ENCODE peak calls at places on chromosomes 6 and 20, in six cellular contexts. S is fibroblast of lung, P is PC-9, R is astrocyte, N is K562, W is hepatocyte. L is an unnamed sample. For H3K4me1, the result is how much of the 10 kb centered on the place peaks cover.

GRCh38 chr6:170005680-170006470 is 254.5 kb downstream of the ERMARD start:
- DNase-seq in S (no peak), P (no peak), R (no peak), N (no peak), W (no peak), L (no peak)

GRCh38 chr20:20711413-20711812 is 1.0 kb downstream of the RALGAPA2 start:
- DNase-seq in S (no peak), P (no peak), R (no peak), N (no peak), W (peak), L (peak)

GRCh38 chr6:55445648-55446204 is 118.5 kb downstream of the GFRAL start:
- DNase-seq in S (peak), P (no peak), R (peak), N (peak), W (peak), L (peak)

GRCh38 chr6:141326426-141326825 is 806.3 kb upstream of the GJE1 start:
- DNase-seq in S (peak), P (peak), R (peak), N (peak), W (peak), L (peak)

GRCh38 chr6:44858998-44859397 is 469.1 kb upstream of the RUNX2 start:
- DNase-seq in S (peak), P (no peak), R (no peak), N (no peak), W (no peak), L (no peak)

GRCh38 chr6:148166339-148166949 is 176.2 kb upstream of the SASH1 start:
- DNase-seq in S (peak), P (peak), R (peak), N (peak), W (peak), L (peak)

GRCh38 chr6:155954149-155954548 is 498.5 kb upstream of the NOX3 start:
- DNase-seq in S (no peak), P (no peak), R (no peak), N (no peak), W (no peak), L (no peak)

GRCh38 chr6:113953346-113953745 is 17.6 kb downstream of the HDAC2 start:
- DNase-seq in S (peak), P (no peak), R (peak), N (no peak), W (no peak), L (peak)

GRCh38 chr6:155246825-155247224 is 17.0 kb upstream of the CLDN20 start:
- DNase-seq in S (no peak), P (no peak), R (no peak), N (no peak), W (no peak), L (no peak)

GRCh38 chr6:71194730-71195129 is 93.9 kb upstream of the OGFRL1 start:
- DNase-seq in S (peak), P (peak), R (peak), N (no peak), W (no peak), L (peak)

GRCh38 chr6:122407712-122408111 is 8.3 kb downstream of the HSF2 start:
- DNase-seq in S (no peak), P (peak), R (no peak), N (peak), W (no peak), L (no peak)

GRCh38 chr6:21536280-21536766 is 57.2 kb upstream of the SOX4 start:
- DNase-seq in S (no peak), P (no peak), R (no peak), N (no peak), W (no peak), L (no peak)

GRCh38 chr20:63048516-63049190 is 41.9 kb upstream of the BHLHE23 start:
- DNase-seq in S (no peak), P (no peak), R (no peak), N (no peak), W (no peak), L (no peak)

GRCh38 chr20:58149412-58150091 is 78.9 kb downstream of the ANKRD60 start:
- DNase-seq in S (no peak), P (peak), R (no peak), N (no peak), W (no peak), L (peak)

GRCh38 chr20:58155148-58155925 is 73.1 kb downstream of the ANKRD60 start:
- DNase-seq in S (no peak), P (no peak), R (no peak), N (no peak), W (no peak), L (no peak)

GRCh38 chr20:58150772-58151171 is 77.7 kb downstream of the ANKRD60 start:
- DNase-seq in S (no peak), P (no peak), R (no peak), N (no peak), W (peak), L (no peak)

GRCh38 chr20:58154106-58154505 is 74.3 kb downstream of the ANKRD60 start:
- DNase-seq in S (no peak), P (no peak), R (no peak), N (no peak), W (no peak), L (no peak)

DNA sequence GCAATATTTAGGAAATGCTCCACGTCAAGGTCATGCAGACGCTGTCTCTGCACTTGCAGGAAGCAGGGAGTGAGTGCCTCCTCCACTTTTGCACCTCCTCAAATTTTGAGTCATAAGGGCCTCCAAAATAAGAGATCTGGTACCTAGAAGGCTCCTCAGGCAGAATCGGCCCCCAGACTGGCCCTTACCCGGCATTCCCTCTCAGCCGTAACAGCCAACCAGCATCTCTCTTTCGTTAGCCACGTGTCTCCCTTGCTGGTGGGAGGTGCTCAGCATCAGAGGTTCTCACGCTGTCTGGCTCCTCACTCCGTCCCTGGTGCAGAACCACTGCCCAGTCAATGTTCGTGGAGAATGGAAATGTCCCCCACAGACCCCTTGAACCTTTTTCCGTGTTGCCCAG is 75.3 kb downstream of the ANKRD60 start:
- DNase-seq in S (no peak), P (no peak), R (no peak), N (no peak), W (no peak), L (no peak)
- TF ChIP-seq EZH2 in S (no peak), P (no peak), R (no peak), N (no peak), W (no peak), L (no peak)

GRCh38 chr20:4691753-4692152 is 30.0 kb upstream of the PRND start:
- DNase-seq in S (no peak), P (no peak), R (no peak), N (no peak), W (no peak), L (no peak)
- H3K4me2 ChIP-seq in S (no peak), P (peak), R (no peak), N (no peak), W (no peak), L (peak)

DNA sequence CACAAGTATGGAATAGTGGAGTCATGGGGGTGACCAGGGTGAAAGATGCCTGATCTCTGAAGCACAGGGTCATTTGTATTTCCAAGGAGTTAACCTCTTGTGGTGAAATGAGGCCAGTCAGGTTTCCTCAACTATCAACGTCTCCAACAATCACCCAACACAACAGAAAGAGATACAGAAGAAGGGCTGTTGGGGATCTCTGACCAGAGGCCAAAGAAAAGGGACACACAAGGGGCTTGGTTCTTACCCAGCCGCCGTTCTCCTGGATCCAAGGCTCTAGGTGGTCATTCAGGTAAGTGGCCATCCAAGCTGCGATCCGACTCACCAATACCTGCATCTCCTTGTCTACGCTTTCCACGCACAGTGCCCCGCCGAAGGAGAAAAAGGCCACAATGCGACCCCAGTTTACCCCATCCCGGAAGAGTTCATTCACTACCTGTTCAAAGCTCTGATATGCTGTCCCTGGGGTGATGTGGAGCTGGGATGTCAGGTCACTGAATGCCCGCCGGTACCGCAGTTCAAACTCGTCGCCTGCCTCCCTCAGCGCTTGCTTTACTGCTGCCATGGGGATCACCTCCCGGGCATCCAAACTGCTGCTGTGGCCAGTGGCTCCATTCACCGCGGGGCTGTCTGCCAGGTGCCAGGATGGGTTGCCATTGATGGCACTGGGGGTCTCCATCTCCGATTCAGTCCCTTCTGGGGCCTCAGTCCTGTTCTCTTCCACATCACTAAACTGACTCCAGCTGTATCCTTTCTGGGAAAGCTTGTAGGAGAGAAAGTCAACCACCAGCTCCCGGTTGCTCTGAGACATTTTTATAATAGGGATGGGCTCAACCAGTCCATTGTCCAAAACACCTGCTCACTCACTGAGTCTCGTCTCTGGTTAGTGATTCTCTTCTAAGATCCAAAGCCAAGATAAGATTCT is 998 bp downstream of the BCL2L1 start:
- DNase-seq in S (no peak), P (no peak), R (no peak), N (peak), W (no peak), L (no peak)
- H3K4me1 ChIP-seq in S (under half), P (under half), R (under half), N (under half), W (under half), L (under half)

DNA sequence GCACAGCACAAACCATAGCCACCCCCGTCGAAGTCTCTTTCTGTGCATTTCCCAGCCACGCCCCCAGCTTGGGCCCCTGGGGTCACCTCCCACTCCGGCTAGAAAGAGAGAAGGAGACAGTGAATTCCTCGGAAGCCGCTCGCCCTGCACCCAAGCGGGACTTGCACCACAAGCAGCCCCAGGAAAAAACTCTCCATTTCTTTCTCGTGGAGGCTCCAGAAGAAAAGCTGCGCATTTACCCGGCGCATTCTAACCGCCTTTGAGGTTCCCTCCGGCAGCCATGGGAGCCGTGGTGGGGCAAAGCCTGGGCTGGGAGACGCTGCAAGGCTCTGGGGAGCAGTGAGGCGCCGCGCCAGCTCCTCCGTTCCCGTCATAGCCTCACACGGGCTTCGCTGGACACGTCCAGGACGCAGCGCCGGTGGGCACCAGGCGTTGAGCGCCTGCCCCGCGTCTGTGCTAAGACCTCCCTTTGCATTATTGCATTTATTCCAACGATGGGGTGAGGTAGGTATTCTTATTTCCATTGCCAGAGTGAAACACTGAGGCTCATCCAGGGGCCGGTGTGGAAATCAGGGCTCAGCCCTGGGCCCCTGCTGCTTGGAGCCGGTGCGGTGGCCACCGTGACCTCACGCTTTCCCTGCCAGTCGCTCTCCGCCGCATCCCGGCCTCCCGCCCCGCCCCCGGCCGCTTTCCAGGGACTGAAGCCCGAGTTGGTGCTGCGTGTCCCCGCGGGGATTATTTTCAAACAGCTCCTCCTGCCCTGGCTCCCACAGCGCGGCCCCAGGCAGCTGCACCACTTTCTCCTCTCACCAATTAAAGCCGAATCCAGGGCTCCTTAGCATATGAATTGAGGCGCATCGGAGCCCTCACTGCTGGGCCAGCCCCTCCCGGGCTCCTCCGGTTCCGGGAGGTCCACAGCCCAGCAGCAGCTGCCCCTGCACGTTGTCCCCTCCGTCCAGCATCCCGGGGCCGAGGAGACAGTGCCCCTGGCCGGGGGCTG is 148.3 kb upstream of the AFDN start:
- DNase-seq in S (no peak), P (no peak), R (no peak), N (no peak), W (peak), L (no peak)
- TF ChIP-seq EZH2 in S (no peak), P (no peak), R (no peak), N (no peak), W (peak), L (no peak)

GRCh38 chr6:42818878-42819277 is 37.0 kb downstream of the BICRAL start:
- DNase-seq in S (no peak), P (no peak), R (no peak), N (no peak), W (no peak), L (no peak)

GRCh38 chr6:42821846-42822245 is 40.0 kb downstream of the BICRAL start:
- DNase-seq in S (no peak), P (no peak), R (no peak), N (no peak), W (no peak), L (no peak)

GRCh38 chr6:42819803-42820508 is 38.1 kb downstream of the BICRAL start:
- DNase-seq in S (peak), P (no peak), R (no peak), N (peak), W (no peak), L (no peak)

GRCh38 chr6:42820509-42821340 is 38.9 kb downstream of the BICRAL start:
- DNase-seq in S (peak), P (no peak), R (no peak), N (no peak), W (no peak), L (no peak)

GRCh38 chr6:42821341-42821668 is 39.5 kb downstream of the BICRAL start:
- DNase-seq in S (no peak), P (no peak), R (no peak), N (no peak), W (no peak), L (no peak)
- H3K4me2 ChIP-seq in S (peak), P (no peak), R (no peak), N (no peak), W (no peak), L (no peak)

DNA sequence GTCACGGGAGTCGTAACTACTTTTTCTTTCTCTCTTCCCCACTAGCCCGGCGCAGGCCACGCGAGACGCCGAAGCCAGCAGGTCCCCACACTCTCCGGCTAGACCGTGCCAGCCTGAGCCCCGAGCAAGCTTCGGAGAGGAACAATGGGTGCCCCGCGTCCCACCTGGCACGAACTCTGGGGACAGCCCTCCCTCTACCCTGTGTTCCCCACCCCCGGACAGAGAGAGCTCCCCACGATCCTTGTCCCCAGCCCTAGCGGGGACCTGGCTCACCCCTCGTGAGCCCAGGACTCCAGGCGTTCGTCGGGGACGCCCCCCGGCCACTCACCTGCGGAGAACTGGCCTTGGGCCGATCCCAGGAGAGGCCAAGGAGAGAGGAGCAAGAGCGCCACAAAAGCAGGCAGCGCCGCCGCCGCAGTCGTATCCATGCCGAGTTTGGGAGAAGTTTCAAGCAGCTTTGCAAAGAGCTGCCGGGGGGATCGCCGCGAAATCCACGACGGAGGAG is 416 bp downstream of the PTPRK start:
- DNase-seq in S (no peak), P (no peak), R (peak), N (no peak), W (no peak), L (peak)
- H3K4me1 ChIP-seq in S (under half), P (half or more), R (under half), N (under half), W (under half), L (under half)

L was measured in mammary epithelial cell.